ENCODE peak calls at places on chromosomes 11 and 22, in eight cellular contexts. Z, G, P, Q, N, U, A and Y are unnamed samples.

GRCh38 chr22:30948930-30949342 is 19.6 kb downstream of the MORC2 start:
- DNase-seq in G (peak), A (no peak), N (no peak), U (no peak), Q (no peak), Z (no peak), P (no peak), Y (no peak)

GRCh38 chr11:46894506-46894905 is 23.8 kb downstream of the LRP4 start:
- DNase-seq in U (no peak), N (no peak), P (no peak), Q (no peak), A (no peak), Z (no peak), G (no peak), Y (no peak)

GRCh38 chr11:20238712-20239111 is 78.4 kb upstream of the DBX1 start:
- DNase-seq in N (no peak), A (no peak), U (no peak), P (no peak), Q (no peak), G (no peak), Z (no peak), Y (no peak)

GRCh38 chr11:114705280-114706024 is 27.1 kb downstream of the NXPE2 start:
- DNase-seq in Q (no peak), N (no peak), P (no peak), G (no peak), A (no peak), U (no peak), Z (peak), Y (no peak)

GRCh38 chr11:69017951-69018350 is 4.9 kb upstream of the MRGPRF start:
- DNase-seq in G (no peak), Z (no peak), A (no peak), U (no peak), N (no peak), Q (no peak), P (no peak), Y (no peak)

GRCh38 chr11:12272821-12273617 is 104.4 kb upstream of the PARVA start:
- DNase-seq in P (peak), Z (peak), A (no peak), N (no peak), G (peak), U (no peak), Q (no peak), Y (no peak)

GRCh38 chr11:63535734-63536133 is 874 bp upstream of the PLAAT4 start:
- DNase-seq in P (peak), U (no peak), N (no peak), A (no peak), Z (no peak), Q (no peak), G (no peak), Y (no peak)

GRCh38 chr11:77090373-77091111 is 12.1 kb upstream of the OMP start:
- DNase-seq in P (no peak), N (no peak), Z (peak), G (no peak), A (peak), Q (no peak), U (no peak), Y (no peak)

GRCh38 chr11:28123151-28123571 is 15.0 kb downstream of the METTL15 start:
- DNase-seq in G (no peak), Q (no peak), A (no peak), Z (no peak), U (no peak), N (no peak), P (no peak), Y (no peak)

GRCh38 chr11:12101318-12101717 is 9.1 kb upstream of the MICAL2 start:
- DNase-seq in A (no peak), Q (no peak), G (no peak), Z (no peak), U (no peak), N (no peak), P (no peak), Y (no peak)

GRCh38 chr22:25069758-25070461 is 117.4 kb downstream of the KIAA1671 start:
- DNase-seq in A (peak), U (no peak), Z (peak), N (no peak), G (no peak), P (peak), Q (no peak), Y (no peak)

GRCh38 chr11:13535819-13536218 is 40.0 kb upstream of the PTH start:
- DNase-seq in U (no peak), N (no peak), Z (no peak), P (no peak), A (no peak), G (no peak), Q (no peak), Y (no peak)